ENCODE peak calls at places on chromosomes 5 and 9, in seven cellular contexts. Y is cardiac muscle cell, G is RWPE1, D is A549, C is right atrium auricular region, H is GM23248, B is transverse colon. N is an unnamed sample.

GRCh38 chr9:120383999-120384924 is 195.7 kb downstream of the CDK5RAP2 start:
- DNase-seq in D (no peak), Y (peak; percentile 69), B (peak; percentile 37), G (no peak), H (peak; percentile 68), C (no peak), N (no peak)

GRCh38 chr9:16364347-16364746 is 506.1 kb downstream of the BNC2 start:
- DNase-seq in B (no peak), G (no peak), Y (no peak), H (no peak), D (no peak), C (peak; percentile 66), N (no peak)

GRCh38 chr9:36665921-36666429 is 93.3 kb downstream of the MELK start:
- DNase-seq in D (no peak), B (no peak), H (peak; percentile 1), Y (peak; percentile 62), C (no peak), G (no peak), N (no peak)

GRCh38 chr5:101160002-101160401 is 256.9 kb upstream of the ST8SIA4 start:
- DNase-seq in G (no peak), B (no peak), Y (no peak), D (peak; percentile 4), C (no peak), H (no peak), N (no peak)

GRCh38 chr5:105905392-105905791 is 1765.3 kb downstream of the EFNA5 start:
- DNase-seq in G (no peak), H (no peak), D (no peak), Y (peak; percentile 21), C (no peak), B (no peak), N (no peak)

GRCh38 chr5:139388198-139388821 is 1.4 kb downstream of the MZB1 start:
- DNase-seq in D (peak; percentile 64), H (peak; percentile 36), Y (peak; percentile 58), B (peak; percentile 86), C (no peak), G (no peak), N (no peak)

GRCh38 chr5:177276886-177277285 is 26.6 kb downstream of the RAB24 start:
- DNase-seq in H (peak; percentile 9), C (no peak), D (no peak), Y (no peak), B (no peak), G (no peak), N (no peak)

GRCh38 chr9:37292896-37293295 is 129.6 kb upstream of the GRHPR start:
- DNase-seq in B (no peak), C (no peak), Y (no peak), H (no peak), D (no peak), G (no peak), N (no peak)

GRCh38 chr5:135486131-135486530 is 34.0 kb upstream of the TIFAB start:
- DNase-seq in D (no peak), B (no peak), Y (no peak), C (no peak), H (no peak), G (no peak), N (no peak)

GRCh38 chr5:139745121-139745799 is 50.3 kb upstream of the PSD2 start:
- DNase-seq in Y (peak; percentile 68), H (peak; percentile 96), G (peak; percentile 60), B (no peak), D (peak; percentile 75), C (peak; percentile 82), N (peak; percentile 94)

GRCh38 chr5:145835839-145836222 is 689 bp upstream of the PRELID2 start:
- DNase-seq in G (no peak), B (peak; percentile 21), H (no peak), D (no peak), C (no peak), Y (no peak), N (no peak)

GRCh38 chr5:171264842-171265241 is 44.2 kb upstream of the TLX3 start:
- DNase-seq in D (no peak), G (no peak), B (no peak), C (no peak), Y (no peak), H (no peak), N (no peak)

GRCh38 chr5:14685757-14686156 is 21.2 kb downstream of the OTULIN start:
- DNase-seq in B (peak; percentile 22), H (peak; percentile 79), D (peak; percentile 56), G (peak; percentile 67), C (no peak), Y (peak; percentile 70), N (no peak)

GRCh38 chr9:72635197-72635596 is 113.8 kb downstream of the TMC1 start:
- DNase-seq in G (no peak), C (no peak), B (no peak), D (no peak), Y (peak; percentile 3), H (peak; percentile 12), N (no peak)

GRCh38 chr9:127940598-127940997 is 2.9 kb upstream of the DPM2 start:
- DNase-seq in H (no peak), C (no peak), D (no peak), G (no peak), B (no peak), Y (no peak), N (no peak)

GRCh38 chr9:83106772-83107171 is 43.8 kb upstream of the RASEF start:
- DNase-seq in C (no peak), H (no peak), D (no peak), B (no peak), G (no peak), Y (no peak), N (no peak)

GRCh38 chr5:157106668-157107461 is 2.0 kb downstream of the HAVCR2 start:
- DNase-seq in B (no peak), H (peak; percentile 22), C (peak; percentile 74), G (no peak), D (no peak), Y (no peak), N (no peak)

GRCh38 chr5:147949711-147950573 is 43.6 kb upstream of the C5orf46 start:
- DNase-seq in D (peak; percentile 45), G (peak; percentile 87), C (no peak), Y (peak; percentile 53), H (peak; percentile 59), B (no peak), N (no peak)

GRCh38 chr9:129597355-129598088 is 23.4 kb downstream of the C9orf50 start:
- DNase-seq in C (peak; percentile 73), D (peak; percentile 78), G (peak; percentile 56), B (peak; percentile 62), Y (peak; percentile 87), H (peak; percentile 80), N (peak; percentile 83)

GRCh38 chr9:129595903-129596540 is 24.9 kb downstream of the C9orf50 start:
- DNase-seq in B (no peak), H (no peak), G (no peak), D (no peak), Y (peak; percentile 21), C (no peak), N (no peak)

GRCh38 chr9:129596541-129597328 is 24.2 kb downstream of the C9orf50 start:
- DNase-seq in D (peak; percentile 81), G (no peak), Y (peak; percentile 91), H (peak; percentile 68), C (peak; percentile 75), B (peak; percentile 53), N (peak; percentile 85)

GRCh38 chr9:129595323-129595741 is 25.6 kb downstream of the C9orf50 start:
- DNase-seq in H (peak; percentile 86), B (no peak), G (no peak), Y (peak; percentile 38), D (no peak), C (no peak), N (no peak)

GRCh38 chr9:129598089-129598596 is 22.8 kb downstream of the C9orf50 start:
- DNase-seq in G (no peak), H (no peak), D (no peak), Y (no peak), C (no peak), B (no peak), N (no peak)
- H3K27ac ChIP-seq in G (peak overlapping the region; percentile 41), H (no peak overlapping the region), D (peak overlapping the region; percentile 99), Y (no peak overlapping the region), C (peak overlapping the region; percentile 88), B (peak overlapping the region; percentile 90), N (peak overlapping the region; percentile 97)

GRCh38 chr9:136157477-136158265 is 39.0 kb upstream of the TMEM250 start:
- DNase-seq in B (no peak), D (no peak), C (no peak), H (no peak), G (no peak), Y (peak; percentile 8), N (no peak)
- H3K27ac ChIP-seq in B (no peak overlapping the region), D (no peak overlapping the region), C (no peak overlapping the region), H (no peak overlapping the region), G (no peak overlapping the region), Y (no peak overlapping the region), N (no peak overlapping the region)

DNA sequence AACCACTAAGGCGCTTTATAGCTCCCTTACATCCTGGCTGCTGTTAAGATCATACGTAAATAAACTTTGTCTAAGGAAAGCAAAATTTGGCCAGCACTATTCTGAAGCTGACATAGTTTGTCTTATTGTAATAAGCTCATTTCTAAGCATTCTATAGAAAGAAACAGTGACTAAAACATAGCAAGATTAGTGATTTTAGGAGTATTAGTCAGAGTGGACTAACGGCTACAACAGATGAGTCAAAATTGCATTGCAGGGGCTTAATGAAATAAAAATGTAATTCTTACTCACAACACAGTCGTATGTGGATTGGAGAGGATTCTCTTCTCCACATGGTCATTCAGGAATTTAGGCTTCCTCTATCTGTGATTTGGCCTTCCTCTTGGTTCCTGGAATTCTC is 347.6 kb downstream of the GADD45G start:
- DNase-seq in Y (peak; percentile 15), B (no peak), C (no peak), H (peak; percentile 82), D (no peak), G (peak; percentile 49), N (no peak)
- H3K27ac ChIP-seq in Y (no peak overlapping the region), B (no peak overlapping the region), C (no peak overlapping the region), H (peak overlapping the region; percentile 28), D (no peak overlapping the region), G (no peak overlapping the region), N (no peak overlapping the region)

GRCh38 chr9:98236881-98237487 is 18.5 kb downstream of the TBC1D2 start:
- DNase-seq in Y (no peak), G (no peak), H (no peak), B (peak; percentile 67), C (no peak), D (no peak), N (no peak)
- H3K27ac ChIP-seq in Y (no peak overlapping the region), G (peak overlapping the region; percentile 44), H (no peak overlapping the region), B (peak overlapping the region; percentile 54), C (no peak overlapping the region), D (no peak overlapping the region), N (no peak overlapping the region)

GRCh38 chr5:67475489-67475888 is 278.9 kb upstream of the CD180 start:
- DNase-seq in B (no peak), G (no peak), D (no peak), H (peak; percentile 7), Y (no peak), C (no peak), N (no peak)
- H3K27ac ChIP-seq in B (peak overlapping the region; percentile 12), G (no peak overlapping the region), D (no peak overlapping the region), H (no peak overlapping the region), Y (no peak overlapping the region), C (no peak overlapping the region), N (no peak overlapping the region)

GRCh38 chr9:79663878-79664277 is 92.1 kb downstream of the TLE4 start:
- DNase-seq in G (no peak), H (peak; percentile 52), D (no peak), Y (no peak), C (no peak), B (no peak), N (no peak)
- H3K27ac ChIP-seq in G (no peak overlapping the region), H (peak overlapping the region; percentile 28), D (no peak overlapping the region), Y (no peak overlapping the region), C (no peak overlapping the region), B (no peak overlapping the region), N (no peak overlapping the region)

GRCh38 chr5:151587796-151588606 is 3.1 kb downstream of the FAT2 start:
- DNase-seq in G (no peak), H (no peak), D (no peak), C (no peak), Y (no peak), B (no peak), N (no peak)
- H3K27ac ChIP-seq in G (peak overlapping the region; percentile 65), H (no peak overlapping the region), D (no peak overlapping the region), C (no peak overlapping the region), Y (no peak overlapping the region), B (no peak overlapping the region), N (no peak overlapping the region)